ENCODE peak calls at places on chromosomes 4 and X, in four cellular contexts. I is K562, A is keratinocyte, G is IMR-90. R is an unnamed sample. For H3K9me1, the result is how much of the 10 kb centered on the place peaks cover.

GRCh38 chr4:119697887-119698393 is 69.3 kb upstream of the PDE5A start:
- DNase-seq in I (no peak), A (no peak), G (no peak), R (no peak)

GRCh38 chrX:13669246-13669689 is 16.3 kb downstream of the TCEANC start:
- DNase-seq in I (peak), A (peak), G (peak), R (peak)

GRCh38 chrX:40104649-40105015 is 6.9 kb upstream of the BCOR start:
- DNase-seq in I (peak), A (no peak), G (peak), R (peak)

GRCh38 chr4:2257361-2258001 is 4.4 kb downstream of the MXD4 start:
- DNase-seq in I (no peak), A (no peak), G (no peak), R (no peak)

GRCh38 chr4:55865228-55865806 is 11.9 kb downstream of the EXOC1 start:
- DNase-seq in I (no peak), A (no peak), G (peak), R (peak)

GRCh38 chrX:120468071-120468470 is 1.0 kb downstream of the LAMP2 start:
- DNase-seq in I (no peak), A (no peak), G (no peak), R (no peak)

GRCh38 chr4:16083217-16084191 is at the start of gene PROM1:
- DNase-seq in I (no peak), A (no peak), G (no peak), R (no peak)

GRCh38 chr4:185721190-185721948 is 90.6 kb downstream of the SORBS2 start:
- DNase-seq in I (no peak), A (no peak), G (no peak), R (no peak)

GRCh38 chrX:150224676-150225075 is 138.4 kb upstream of the MAMLD1 start:
- DNase-seq in I (no peak), A (no peak), G (no peak), R (no peak)

GRCh38 chr4:73860175-73860574 is 7.1 kb downstream of the PF4V1 start:
- DNase-seq in I (no peak), A (no peak), G (no peak), R (no peak)

GRCh38 chr4:76208005-76208765 is 5.4 kb downstream of the SCARB2 start:
- DNase-seq in I (peak), A (peak), G (peak), R (peak)

GRCh38 chrX:63664083-63664482 is 120.9 kb downstream of the ARHGEF9 start:
- DNase-seq in I (no peak), A (no peak), G (peak), R (no peak)

GRCh38 chr4:1601852-1602525 is 82.1 kb downstream of the FAM53A start:
- DNase-seq in I (no peak), A (no peak), G (no peak), R (no peak)

GRCh38 chr4:27568236-27568951 is 707.8 kb downstream of the STIM2 start:
- DNase-seq in I (no peak), A (no peak), G (no peak), R (no peak)

GRCh38 chrX:68940601-68941000 is 111.8 kb downstream of the EFNB1 start:
- DNase-seq in I (no peak), A (no peak), G (no peak), R (no peak)

GRCh38 chrX:54066841-54067240 is 22.6 kb upstream of the PHF8 start:
- DNase-seq in I (no peak), A (no peak), G (peak), R (no peak)

GRCh38 chrX:42695800-42696358 is 82.1 kb downstream of the PPP1R2C start:
- DNase-seq in I (no peak), A (no peak), G (no peak), R (no peak)

GRCh38 chr4:77047037-77047436 is 28.8 kb downstream of the CCNI start:
- DNase-seq in I (peak), A (no peak), G (peak), R (peak)

GRCh38 chr4:143016171-143016570 is 168.5 kb upstream of the USP38 start:
- DNase-seq in I (no peak), A (no peak), G (no peak), R (no peak)

GRCh38 chr4:27010334-27010940 is 149.8 kb downstream of the STIM2 start:
- DNase-seq in I (peak), A (no peak), G (peak), R (peak)

GRCh38 chr4:131091896-131092295 is 1995.9 kb downstream of the C4orf33 start:
- DNase-seq in I (peak), A (no peak), G (peak), R (peak)

GRCh38 chr4:110631582-110632505 is 9.0 kb upstream of the PITX2 start:
- DNase-seq in I (peak), A (no peak), G (peak), R (peak)

GRCh38 chr4:76687730-76688441 is 210.1 kb downstream of the SOWAHB start:
- DNase-seq in I (peak), A (no peak), G (no peak), R (no peak)

GRCh38 chr4:74311696-74312313 is 3.5 kb downstream of the EPGN start:
- DNase-seq in I (peak), A (no peak), G (peak), R (peak)

GRCh38 chr4:157035471-157035870 is 40.5 kb upstream of the GLRB start:
- DNase-seq in I (no peak), A (no peak), G (no peak), R (peak)

GRCh38 chr4:42927946-42928345 is 35.4 kb downstream of the GRXCR1 start:
- DNase-seq in I (no peak), A (no peak), G (no peak), R (no peak)

GRCh38 chr4:115489284-115489683 is 375.9 kb upstream of the NDST4 start:
- DNase-seq in I (no peak), A (no peak), G (no peak), R (no peak)

GRCh38 chrX:41457618-41458192 is 10.6 kb downstream of the NYX start:
- DNase-seq in I (peak), A (no peak), G (no peak), R (no peak)

GRCh38 chr4:172726001-172726423 is 442.6 kb upstream of the GALNT7 start:
- DNase-seq in I (no peak), A (no peak), G (no peak), R (no peak)

GRCh38 chrX:52811065-52811625 is at the start of gene XAGE5:
- DNase-seq in I (peak), A (no peak), G (no peak), R (no peak)

GRCh38 chr4:101393256-101393655 is 45.9 kb upstream of the PPP3CA start:
- DNase-seq in I (no peak), A (peak), G (peak), R (no peak)

GRCh38 chrX:133215747-133216146 is 2.4 kb downstream of the TFDP3 start:
- DNase-seq in I (peak), A (no peak), G (peak), R (no peak)

GRCh38 chr4:151690164-151690856 is 70.5 kb downstream of the GATB start:
- DNase-seq in I (no peak), A (no peak), G (peak), R (peak)

GRCh38 chr4:93710101-93710846 is 118.3 kb upstream of the ATOH1 start:
- DNase-seq in I (no peak), A (no peak), G (no peak), R (no peak)

DNA sequence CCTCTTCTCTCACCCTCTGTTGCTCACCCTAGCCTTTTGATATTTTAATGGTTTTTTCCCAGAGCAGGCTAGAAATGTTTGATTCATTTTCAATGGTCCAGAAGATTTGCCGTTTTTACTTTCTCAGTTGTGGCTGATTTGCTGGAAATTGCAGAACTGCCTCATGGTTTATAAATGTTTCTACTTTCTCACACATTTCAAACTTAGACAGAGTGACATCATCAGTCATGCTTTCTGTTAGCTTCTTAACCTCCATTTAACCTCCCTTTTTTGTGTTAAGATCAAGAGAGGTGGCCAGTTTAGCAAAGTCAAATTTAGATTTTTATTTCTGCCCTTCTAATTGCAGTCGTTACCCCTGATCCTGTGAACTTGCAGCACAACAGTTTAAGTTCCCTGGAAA is 8.7 kb downstream of the RXFP1 start:
- DNase-seq in I (no peak), A (no peak), G (peak), R (no peak)
- H3K9me1 ChIP-seq in I (under half), A (under half), G (under half), R (under half)

DNA sequence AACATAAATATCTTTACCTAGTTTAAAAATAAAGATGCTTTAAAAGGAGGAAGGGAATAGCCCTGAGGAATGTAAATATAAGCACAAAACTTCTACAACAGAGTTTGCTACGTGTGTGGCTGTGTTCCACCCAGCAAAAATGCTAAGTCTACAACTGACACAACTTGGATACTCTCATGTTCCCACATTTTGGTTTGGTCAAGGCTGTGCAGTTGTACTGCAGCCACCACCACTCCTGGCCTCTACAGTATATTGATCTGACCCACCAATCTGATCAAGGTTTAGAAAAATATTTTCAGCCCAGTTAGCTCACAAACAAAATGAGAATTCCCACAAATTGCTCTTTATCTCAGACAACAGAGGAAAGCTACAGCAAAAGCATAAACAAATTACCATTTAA is 12.1 kb downstream of the F9 start:
- DNase-seq in I (no peak), A (no peak), G (no peak), R (no peak)
- H3K27ac ChIP-seq in I (no peak), A (no peak), G (no peak), R (no peak)

GRCh38 chr4:78659264-78659663 is 107.7 kb downstream of the ANXA3 start:
- DNase-seq in I (no peak), A (no peak), G (no peak), R (peak)

GRCh38 chr4:78661086-78661690 is 109.6 kb downstream of the ANXA3 start:
- DNase-seq in I (no peak), A (no peak), G (no peak), R (no peak)

GRCh38 chr4:78659665-78660064 is 108.1 kb downstream of the ANXA3 start:
- DNase-seq in I (no peak), A (no peak), G (no peak), R (no peak)

GRCh38 chr4:78661923-78662521 is 110.5 kb downstream of the ANXA3 start:
- DNase-seq in I (no peak), A (no peak), G (peak), R (peak)

DNA sequence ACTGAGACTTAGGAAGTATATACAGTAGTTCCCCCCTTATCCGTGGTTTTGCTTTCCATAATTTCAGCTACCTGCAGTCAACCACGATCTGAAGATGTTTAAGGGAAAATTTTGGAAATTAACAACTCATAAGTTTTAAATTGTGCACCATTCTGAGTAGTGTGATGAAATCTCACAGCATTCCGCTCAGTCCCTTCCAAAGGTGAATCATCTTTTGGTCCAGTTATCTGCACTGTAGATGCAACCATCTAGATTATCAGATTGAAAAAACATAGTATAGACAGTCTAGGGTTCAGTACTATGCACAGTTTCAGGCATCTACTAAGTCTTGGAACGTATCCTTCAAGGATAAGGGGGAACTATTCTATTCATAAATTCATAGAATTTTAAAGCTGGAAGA is 109.0 kb downstream of the ANXA3 start:
- DNase-seq in I (no peak), A (no peak), G (no peak), R (no peak)
- H3K9me1 ChIP-seq in I (under half), A (under half), G (under half), R (under half)

GRCh38 chrX:100830143-100830542 is 10.0 kb downstream of the CSTF2 start:
- DNase-seq in I (no peak), A (no peak), G (no peak), R (no peak)
- H3K27ac ChIP-seq in I (no peak), A (peak), G (no peak), R (no peak)

DNA sequence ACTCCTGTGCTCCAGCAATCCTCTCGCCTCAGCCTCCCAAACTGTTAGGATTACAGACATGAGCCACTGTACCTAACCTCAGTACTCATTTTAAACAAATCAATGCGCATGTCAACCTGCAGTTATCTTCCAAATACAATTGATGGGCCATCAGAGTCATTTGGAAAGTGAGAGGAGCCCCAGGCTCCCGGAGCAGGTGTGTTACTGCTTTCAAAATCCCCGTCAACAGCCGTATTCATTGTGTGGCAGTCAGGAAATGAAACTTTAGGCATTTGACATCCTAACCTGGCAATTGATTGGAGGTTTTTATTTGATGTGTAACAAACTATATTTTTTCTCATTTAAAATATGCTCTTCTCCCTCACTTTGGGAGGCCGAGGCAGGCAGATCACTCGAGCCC is 623.6 kb upstream of the TENM3 start:
- DNase-seq in I (no peak), A (no peak), G (no peak), R (no peak)
- H3K9me1 ChIP-seq in I (under half), A (under half), G (under half), R (under half)

DNA sequence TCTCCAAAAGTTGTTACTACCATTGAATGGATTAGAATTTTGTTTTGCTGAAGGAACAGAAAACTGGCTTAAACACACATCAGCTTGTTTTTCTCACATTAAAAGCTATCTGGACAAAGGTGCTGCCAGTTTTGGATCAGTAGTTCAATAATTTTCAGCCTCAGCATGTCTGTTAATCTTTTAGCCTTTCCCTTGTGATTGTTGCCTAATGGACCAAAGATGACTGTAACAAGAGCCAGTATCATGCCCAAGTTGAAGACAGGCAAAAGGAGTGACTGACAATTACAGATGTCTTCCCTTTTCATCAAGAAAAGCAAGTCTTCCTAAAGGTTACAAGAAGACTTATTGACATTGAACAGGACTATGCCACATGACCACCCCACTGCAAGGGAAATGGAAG is 419.7 kb downstream of the MAPK10 start:
- DNase-seq in I (no peak), A (no peak), G (no peak), R (no peak)
- H3K27ac ChIP-seq in I (no peak), A (no peak), G (no peak), R (no peak)